ENCODE peak calls at places on chromosomes 3 and 15, in five cellular contexts. X is KBM-7; E is A549; Q is activated CD4-positive, alpha-beta T cell treated with anti-CD3 and anti-CD28 coated beads for 24 hours; Z is body of pancreas. I is an unnamed sample.

GRCh38 chr3:32216172-32216783 is 22.2 kb upstream of the CMTM8 start:
- DNase-seq in X (no peak), E (no peak), Q (no peak), Z (peak), I (no peak)

GRCh38 chr3:115616461-115616860 is 6.8 kb upstream of the GAP43 start:
- DNase-seq in X (no peak), E (no peak), Q (peak), Z (no peak), I (no peak)

GRCh38 chr15:58182460-58183163 is 44.4 kb downstream of the AQP9 start:
- DNase-seq in X (peak), E (peak), Q (no peak), Z (peak), I (no peak)

GRCh38 chr3:72962317-72962716 is 34.3 kb upstream of the PPP4R2 start:
- DNase-seq in X (no peak), E (no peak), Q (no peak), Z (no peak), I (no peak)

GRCh38 chr15:56342653-56343052 is 22.6 kb upstream of the TEX9 start:
- DNase-seq in X (no peak), E (no peak), Q (no peak), Z (no peak), I (no peak)

GRCh38 chr3:197023998-197024651 is 5.5 kb downstream of the MELTF start:
- DNase-seq in X (no peak), E (no peak), Q (no peak), Z (no peak), I (no peak)

GRCh38 chr3:40891186-40891585 is 308.1 kb upstream of the CTNNB1 start:
- DNase-seq in X (no peak), E (no peak), Q (no peak), Z (no peak), I (no peak)

GRCh38 chr15:56468271-56468912 is 3.5 kb upstream of the MNS1 start:
- DNase-seq in X (peak), E (no peak), Q (no peak), Z (no peak), I (no peak)

GRCh38 chr3:11291808-11292207 is 19.6 kb downstream of the ATG7 start:
- DNase-seq in X (no peak), E (no peak), Q (no peak), Z (no peak), I (no peak)

GRCh38 chr15:60355148-60355857 is 42.5 kb downstream of the ANXA2 start:
- DNase-seq in X (no peak), E (no peak), Q (no peak), Z (no peak), I (no peak)

GRCh38 chr15:101131489-101132389 is 120.1 kb downstream of the CHSY1 start:
- DNase-seq in X (no peak), E (no peak), Q (no peak), Z (no peak), I (no peak)

GRCh38 chr3:27521179-27521871 is 37.1 kb upstream of the SLC4A7 start:
- DNase-seq in X (no peak), E (peak), Q (no peak), Z (no peak), I (no peak)

GRCh38 chr15:57305009-57305408 is 71.3 kb upstream of the CGNL1 start:
- DNase-seq in X (no peak), E (no peak), Q (no peak), Z (no peak), I (no peak)

GRCh38 chr15:92808611-92809063 is 91.5 kb upstream of the CHD2 start:
- DNase-seq in X (no peak), E (no peak), Q (no peak), Z (peak), I (no peak)

GRCh38 chr3:41608267-41608822 is 353.6 kb downstream of the ULK4 start:
- DNase-seq in X (no peak), E (no peak), Q (no peak), Z (no peak), I (no peak)

GRCh38 chr3:28835751-28836150 is 445.1 kb upstream of the RBMS3 start:
- DNase-seq in X (no peak), E (no peak), Q (no peak), Z (peak), I (no peak)

GRCh38 chr3:157093096-157093495 is 66.9 kb downstream of the CCNL1 start:
- DNase-seq in X (no peak), E (no peak), Q (no peak), Z (no peak), I (no peak)

GRCh38 chr3:175426805-175427204 is 567.7 kb downstream of the NAALADL2 start:
- DNase-seq in X (no peak), E (no peak), Q (no peak), Z (no peak), I (no peak)

GRCh38 chr3:112811917-112812660 is 34.6 kb downstream of the CD200R1L start:
- DNase-seq in X (no peak), E (no peak), Q (no peak), Z (no peak), I (no peak)

GRCh38 chr3:52242039-52242438 is 3.1 kb upstream of the TWF2 start:
- DNase-seq in X (no peak), E (no peak), Q (no peak), Z (no peak), I (no peak)

GRCh38 chr3:42175841-42176240 is 84.7 kb downstream of the TRAK1 start:
- DNase-seq in X (no peak), E (no peak), Q (no peak), Z (no peak), I (no peak)

GRCh38 chr15:56821721-56822425 is 88.6 kb upstream of the ZNF280D start:
- DNase-seq in X (peak), E (peak), Q (peak), Z (peak), I (no peak)

GRCh38 chr15:98442379-98442833 is 205.9 kb upstream of the IGF1R start:
- DNase-seq in X (peak), E (peak), Q (no peak), Z (peak), I (no peak)

GRCh38 chr15:61205427-61205826 is 23.7 kb downstream of the RORA start:
- DNase-seq in X (no peak), E (no peak), Q (no peak), Z (no peak), I (no peak)

GRCh38 chr3:71423151-71423906 is 160.2 kb downstream of the FOXP1 start:
- DNase-seq in X (peak), E (peak), Q (no peak), Z (peak), I (no peak)

GRCh38 chr3:159904911-159905310 is 83.7 kb upstream of the IL12A start:
- DNase-seq in X (no peak), E (no peak), Q (no peak), Z (no peak), I (no peak)

GRCh38 chr3:138042043-138042442 is 32.1 kb downstream of the CLDN18 start:
- DNase-seq in X (no peak), E (no peak), Q (no peak), Z (no peak), I (no peak)

I was measured in activated B cell treated with CpG ODN at 0.5 μM for 24 hours.